ENCODE peak calls at places on chromosome X, in six cellular contexts. G is effector memory CD4-positive, alpha-beta T cell; B is keratinocyte; A is CD8-positive, alpha-beta memory T cell; V is NT2/D1; S is PC-3. Z is an unnamed sample.

GRCh38 chrX:66018585-66019309 is 21.1 kb downstream of the VSIG4 start:
- DNase-seq in G (no peak), B (no peak), A (no peak), V (no peak), S (no peak), Z (no peak)

GRCh38 chrX:81412428-81412827 is 210.5 kb downstream of the SH3BGRL start:
- DNase-seq in G (no peak), B (no peak), A (no peak), V (no peak), S (no peak), Z (no peak)

GRCh38 chrX:152901816-152902501 is 4.1 kb downstream of the ZNF185 start:
- DNase-seq in G (no peak), B (no peak), A (no peak), V (no peak), S (no peak), Z (peak; percentile 75)

GRCh38 chrX:10119399-10119990 is 37.3 kb upstream of the CLCN4 start:
- DNase-seq in G (peak; percentile 74), B (peak; percentile 59), A (peak; percentile 81), V (peak; percentile 76), S (peak; percentile 73), Z (peak; percentile 6)

GRCh38 chrX:6694977-6695376 is 160.1 kb upstream of the VCX3A start:
- DNase-seq in G (no peak), B (no peak), A (no peak), V (no peak), S (no peak), Z (no peak)

GRCh38 chrX:134545524-134545923 is 85.6 kb downstream of the HPRT1 start:
- DNase-seq in G (no peak), B (no peak), A (no peak), V (no peak), S (no peak), Z (no peak)

GRCh38 chrX:134688839-134689238 is 30.6 kb upstream of the PLAC1 start:
- DNase-seq in G (no peak), B (no peak), A (no peak), V (no peak), S (peak; percentile 84), Z (no peak)

GRCh38 chrX:39969099-39969825 is 128.5 kb downstream of the BCOR start:
- DNase-seq in G (no peak), B (no peak), A (no peak), V (no peak), S (no peak), Z (no peak)

GRCh38 chrX:13253223-13253622 is 66.6 kb downstream of the ATXN3L start:
- DNase-seq in G (no peak), B (no peak), A (no peak), V (no peak), S (no peak), Z (no peak)

GRCh38 chrX:134821901-134822300 is 163.6 kb upstream of the PLAC1 start:
- DNase-seq in G (no peak), B (no peak), A (no peak), V (no peak), S (no peak), Z (no peak)

GRCh38 chrX:51002160-51002632 is 91.7 kb downstream of the BMP15 start:
- DNase-seq in G (no peak), B (no peak), A (no peak), V (no peak), S (no peak), Z (no peak)

GRCh38 chrX:45632506-45632905 is 431.8 kb upstream of the DIPK2B start:
- DNase-seq in G (no peak), B (no peak), A (no peak), V (no peak), S (no peak), Z (no peak)

GRCh38 chrX:114619874-114620273 is 36.0 kb downstream of the HTR2C start:
- DNase-seq in G (no peak), B (no peak), A (no peak), V (peak; percentile 11), S (peak; percentile 39), Z (no peak)

GRCh38 chrX:38616904-38617303 is 55.6 kb downstream of the TSPAN7 start:
- DNase-seq in G (no peak), B (no peak), A (no peak), V (no peak), S (no peak), Z (no peak)

GRCh38 chrX:65690057-65690855 is 22.8 kb downstream of the MSN start:
- DNase-seq in G (no peak), B (peak; percentile 61), A (no peak), V (no peak), S (peak; percentile 60), Z (peak; percentile 53)

GRCh38 chrX:13473666-13474516 is 95.5 kb upstream of the EGFL6 start:
- DNase-seq in G (no peak), B (no peak), A (peak; percentile 44), V (no peak), S (no peak), Z (no peak)

GRCh38 chrX:131826572-131826971 is 196.5 kb upstream of the STK26 start:
- DNase-seq in G (no peak), B (no peak), A (no peak), V (no peak), S (no peak), Z (no peak)

GRCh38 chrX:23936198-23936597 is 28.4 kb downstream of the CXorf58 start:
- DNase-seq in G (no peak), B (no peak), A (no peak), V (no peak), S (no peak), Z (no peak)

GRCh38 chrX:68868902-68869800 is 40.3 kb downstream of the EFNB1 start:
- DNase-seq in G (no peak), B (no peak), A (no peak), V (no peak), S (no peak), Z (no peak)
- H3K4me3 ChIP-seq in G (no peak overlapping the region), B (no peak overlapping the region), A (no peak overlapping the region), V (no peak overlapping the region), S (no peak overlapping the region), Z (no peak overlapping the region)

DNA sequence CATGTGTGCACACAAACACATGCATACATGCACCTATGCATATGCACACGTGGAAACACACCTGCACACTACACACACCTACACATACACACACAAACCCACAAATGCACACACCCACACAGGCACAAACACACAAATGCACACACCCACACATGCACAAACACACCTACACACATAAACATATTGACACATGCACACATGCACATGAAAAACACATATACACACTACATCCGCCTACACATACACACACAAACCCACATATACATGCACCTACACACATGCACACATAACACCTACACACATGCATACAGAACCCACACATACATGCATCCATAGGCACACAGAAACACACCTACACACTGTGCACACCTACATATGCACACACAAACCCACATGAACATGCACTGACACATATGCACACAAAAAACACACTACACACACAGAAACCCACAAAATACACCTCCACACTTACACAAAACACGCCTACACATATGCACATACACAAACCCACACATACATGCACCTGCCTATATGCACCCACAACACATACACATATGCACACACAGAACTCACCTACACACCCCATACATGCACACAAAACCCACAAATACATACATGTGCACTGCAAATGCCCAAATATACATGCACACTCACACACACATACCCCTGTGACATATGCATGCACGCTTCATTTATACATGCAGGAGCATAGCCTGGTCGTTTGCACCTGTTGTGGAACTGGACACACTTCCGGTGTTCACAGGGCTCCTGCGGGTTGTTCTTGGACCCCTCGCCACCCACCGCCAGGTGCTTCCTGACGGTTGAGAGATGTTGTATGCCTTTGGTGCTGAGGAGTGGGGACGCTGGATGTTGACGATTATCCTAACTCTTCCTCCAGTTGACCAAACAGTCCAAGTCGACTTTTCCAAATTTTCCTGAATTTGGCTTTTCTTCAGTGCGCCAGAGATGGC is 22.1 kb downstream of the CD99 start:
- DNase-seq in G (no peak), B (no peak), A (no peak), V (no peak), S (no peak), Z (no peak)
- H3K36me3 ChIP-seq in G (peaks cover 23% of the 10 kb centered on the region), B (peaks cover 21% of the 10 kb centered on the region), A (peaks cover 26% of the 10 kb centered on the region), V (peaks cover 68% of the 10 kb centered on the region), S (peaks cover 7% of the 10 kb centered on the region), Z (peaks cover 64% of the 10 kb centered on the region)

GRCh38 chrX:1248381-1249061 is 20.1 kb upstream of the CSF2RA start:
- DNase-seq in G (no peak), B (no peak), A (no peak), V (peak; percentile 91), S (no peak), Z (no peak)
- H3K9me3 ChIP-seq in G (no peaks in the 10 kb centered on the region), B (no peaks in the 10 kb centered on the region), A (no peaks in the 10 kb centered on the region), V (peaks cover 10% of the 10 kb centered on the region), S (no peaks in the 10 kb centered on the region), Z (peaks cover 2% of the 10 kb centered on the region)

GRCh38 chrX:150361777-150362351 is 1.3 kb upstream of the MAMLD1 start:
- DNase-seq in G (no peak), B (no peak), A (peak; percentile 48), V (no peak), S (peak; percentile 36), Z (no peak)

GRCh38 chrX:150363561-150364346 is 637 bp downstream of the MAMLD1 start:
- DNase-seq in G (no peak), B (no peak), A (peak; percentile 43), V (no peak), S (peak; percentile 45), Z (peak; percentile 64)

GRCh38 chrX:150362599-150363481 is at the start of gene MAMLD1:
- DNase-seq in G (peak; percentile 45), B (no peak), A (peak; percentile 78), V (no peak), S (peak; percentile 84), Z (peak; percentile 79)

GRCh38 chrX:150360331-150360730 is 2.8 kb upstream of the MAMLD1 start:
- DNase-seq in G (no peak), B (no peak), A (no peak), V (no peak), S (no peak), Z (no peak)

GRCh38 chrX:150361070-150361776 is 1.9 kb upstream of the MAMLD1 start:
- DNase-seq in G (no peak), B (no peak), A (peak; percentile 52), V (no peak), S (peak; percentile 18), Z (no peak)
- H3K4me3 ChIP-seq in G (peak overlapping the region; percentile 61), B (peak overlapping the region; percentile 57), A (peak overlapping the region; percentile 50), V (peak overlapping the region; percentile 11), S (peak overlapping the region; percentile 91), Z (no peak overlapping the region)

GRCh38 chrX:37378399-37378798 is 29.2 kb downstream of the PRRG1 start:
- DNase-seq in G (no peak), B (no peak), A (no peak), V (no peak), S (no peak), Z (no peak)
- H3K36me3 ChIP-seq in G (no peaks in the 10 kb centered on the region), B (no peaks in the 10 kb centered on the region), A (no peaks in the 10 kb centered on the region), V (no peaks in the 10 kb centered on the region), S (no peaks in the 10 kb centered on the region), Z (no peaks in the 10 kb centered on the region)

DNA sequence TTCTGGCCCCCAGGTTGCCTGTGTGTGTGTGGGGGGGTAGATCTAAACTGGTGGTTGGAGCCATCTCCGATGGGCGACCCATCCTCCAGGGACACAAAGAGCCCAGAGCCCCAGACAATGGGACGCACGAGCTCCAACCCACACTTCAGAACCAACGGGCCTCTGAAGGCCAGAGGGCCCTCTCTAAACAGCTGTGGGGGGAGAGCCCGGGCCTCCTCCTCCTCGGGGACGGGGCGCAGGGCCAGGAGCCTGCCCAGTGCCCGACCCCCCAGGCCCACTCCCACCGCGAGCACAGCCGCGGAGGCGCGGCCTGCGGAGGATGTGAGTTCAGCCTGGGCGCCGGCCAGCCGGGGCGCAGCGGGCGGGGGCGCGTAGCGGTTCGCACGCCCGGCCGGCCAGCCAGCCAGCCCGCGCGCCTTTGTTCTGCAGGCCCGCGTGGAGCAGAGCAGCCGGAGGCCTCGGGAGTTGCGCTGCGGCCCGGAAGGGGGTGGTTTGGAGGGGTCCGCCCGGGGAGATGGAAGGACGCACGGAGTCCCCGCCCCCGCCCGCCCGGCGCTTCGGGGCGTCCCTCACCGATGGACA is 4.0 kb downstream of the FLNA start:
- DNase-seq in G (no peak), B (no peak), A (no peak), V (no peak), S (no peak), Z (peak; percentile 59)
- H3K9me3 ChIP-seq in G (no peaks in the 10 kb centered on the region), B (peaks cover 2% of the 10 kb centered on the region), A (no peaks in the 10 kb centered on the region), V (no peaks in the 10 kb centered on the region), S (no peaks in the 10 kb centered on the region), Z (no peaks in the 10 kb centered on the region)